ENCODE peak calls at places on chromosomes 6 and 20, in four cellular contexts. One of them, this sample, is unnamed.

GRCh38 chr6:169339025-169339424 is 85.4 kb upstream of the THBS2 start:
- DNase-seq in HCT116: no peak
- DNase-seq in adrenal gland: peak; percentile 24
- DNase-seq in sigmoid colon: no peak
- DNase-seq in this sample: no peak

GRCh38 chr20:3745686-3746173 is 13.2 kb downstream of the HSPA12B start:
- DNase-seq in HCT116: no peak
- DNase-seq in adrenal gland: no peak
- DNase-seq in sigmoid colon: no peak
- DNase-seq in this sample: no peak

GRCh38 chr6:119110601-119111548 is 32.4 kb upstream of the FAM184A start:
- DNase-seq in HCT116: peak; percentile 44
- DNase-seq in adrenal gland: peak; percentile 21
- DNase-seq in sigmoid colon: no peak
- DNase-seq in this sample: peak; percentile 71

GRCh38 chr20:48826064-48826463 is 1.7 kb downstream of the PREX1 start:
- DNase-seq in HCT116: no peak
- DNase-seq in adrenal gland: no peak
- DNase-seq in sigmoid colon: no peak
- DNase-seq in this sample: no peak

GRCh38 chr6:82248233-82248735 is 740 bp upstream of the IBTK start:
- DNase-seq in HCT116: peak; percentile 49
- DNase-seq in adrenal gland: peak; percentile 14
- DNase-seq in sigmoid colon: no peak
- DNase-seq in this sample: peak; percentile 16

GRCh38 chr20:59318201-59318790 is 17.9 kb downstream of the EDN3 start:
- DNase-seq in HCT116: no peak
- DNase-seq in adrenal gland: no peak
- DNase-seq in sigmoid colon: no peak
- DNase-seq in this sample: no peak

GRCh38 chr6:120147218-120147871 is 797.8 kb upstream of the MAN1A1 start:
- DNase-seq in HCT116: no peak
- DNase-seq in adrenal gland: no peak
- DNase-seq in sigmoid colon: no peak
- DNase-seq in this sample: no peak

GRCh38 chr20:1860446-1860845 is 34.8 kb upstream of the SIRPA start:
- DNase-seq in HCT116: no peak
- DNase-seq in adrenal gland: no peak
- DNase-seq in sigmoid colon: no peak
- DNase-seq in this sample: no peak

GRCh38 chr6:373031-373430 is 18.5 kb upstream of the IRF4 start:
- DNase-seq in HCT116: no peak
- DNase-seq in adrenal gland: no peak
- DNase-seq in sigmoid colon: no peak
- DNase-seq in this sample: no peak

GRCh38 chr6:111210074-111210729 is 122.9 kb downstream of the SLC16A10 start:
- DNase-seq in HCT116: peak; percentile 45
- DNase-seq in adrenal gland: peak; percentile 14
- DNase-seq in sigmoid colon: no peak
- DNase-seq in this sample: peak; percentile 57

GRCh38 chr6:132687306-132687705 is 26.5 kb downstream of the VNN1 start:
- DNase-seq in HCT116: peak; percentile 4
- DNase-seq in adrenal gland: no peak
- DNase-seq in sigmoid colon: no peak
- DNase-seq in this sample: no peak

GRCh38 chr6:106082735-106083398 is 3.3 kb upstream of the PRDM1 start:
- DNase-seq in HCT116: no peak
- DNase-seq in adrenal gland: no peak
- DNase-seq in sigmoid colon: no peak
- DNase-seq in this sample: no peak

GRCh38 chr20:3068986-3069900 is 2.2 kb upstream of the OXT start:
- DNase-seq in HCT116: no peak
- DNase-seq in adrenal gland: peak; percentile 82
- DNase-seq in sigmoid colon: no peak
- DNase-seq in this sample: peak; percentile 28

GRCh38 chr6:85405175-85405852 is 44.6 kb upstream of the NT5E start:
- DNase-seq in HCT116: no peak
- DNase-seq in adrenal gland: no peak
- DNase-seq in sigmoid colon: no peak
- DNase-seq in this sample: no peak

GRCh38 chr20:21523398-21523868 is 9.6 kb upstream of the NKX2-2 start:
- DNase-seq in HCT116: no peak
- DNase-seq in adrenal gland: no peak
- DNase-seq in sigmoid colon: no peak
- DNase-seq in this sample: no peak

GRCh38 chr20:38755324-38755910 is 7.2 kb downstream of the ACTR5 start:
- DNase-seq in HCT116: no peak
- DNase-seq in adrenal gland: no peak
- DNase-seq in sigmoid colon: no peak
- DNase-seq in this sample: peak; percentile 79

GRCh38 chr20:47670913-47671312 is 114.4 kb downstream of the SULF2 start:
- DNase-seq in HCT116: no peak
- DNase-seq in adrenal gland: no peak
- DNase-seq in sigmoid colon: no peak
- DNase-seq in this sample: no peak

GRCh38 chr6:93663111-93663510 is 243.8 kb upstream of the EPHA7 start:
- DNase-seq in HCT116: no peak
- DNase-seq in adrenal gland: no peak
- DNase-seq in sigmoid colon: no peak
- DNase-seq in this sample: no peak

GRCh38 chr6:105545206-105545920 is 142.5 kb upstream of the PREP start:
- DNase-seq in HCT116: no peak
- DNase-seq in adrenal gland: no peak
- DNase-seq in sigmoid colon: no peak
- DNase-seq in this sample: no peak

GRCh38 chr6:128580224-128581110 is 60.1 kb upstream of the PTPRK start:
- DNase-seq in HCT116: no peak
- DNase-seq in adrenal gland: no peak
- DNase-seq in sigmoid colon: no peak
- DNase-seq in this sample: no peak

GRCh38 chr6:108275971-108276370 is 15.1 kb upstream of the SNX3 start:
- DNase-seq in HCT116: no peak
- DNase-seq in adrenal gland: no peak
- DNase-seq in sigmoid colon: no peak
- DNase-seq in this sample: no peak

GRCh38 chr6:166343157-166343502 is 785 bp upstream of the SFT2D1 start:
- DNase-seq in HCT116: no peak
- DNase-seq in adrenal gland: no peak
- DNase-seq in sigmoid colon: no peak
- DNase-seq in this sample: no peak

GRCh38 chr6:33578588-33579011 is 1.5 kb downstream of the BAK1 start:
- DNase-seq in HCT116: no peak
- DNase-seq in adrenal gland: no peak
- DNase-seq in sigmoid colon: no peak
- DNase-seq in this sample: peak; percentile 64

GRCh38 chr6:1870902-1871301 is 261.2 kb downstream of the FOXC1 start:
- DNase-seq in HCT116: no peak
- DNase-seq in adrenal gland: no peak
- DNase-seq in sigmoid colon: no peak
- DNase-seq in this sample: no peak

GRCh38 chr20:13996265-13996664 is 949 bp downstream of the MACROD2 start:
- DNase-seq in HCT116: no peak
- DNase-seq in adrenal gland: no peak
- DNase-seq in sigmoid colon: no peak
- DNase-seq in this sample: no peak

GRCh38 chr6:117465691-117466090 is 16.8 kb upstream of the DCBLD1 start:
- DNase-seq in HCT116: no peak
- DNase-seq in adrenal gland: no peak
- DNase-seq in sigmoid colon: no peak
- DNase-seq in this sample: no peak

GRCh38 chr6:38848760-38849159 is 133.6 kb downstream of the DNAH8 start:
- DNase-seq in HCT116: no peak
- DNase-seq in adrenal gland: no peak
- DNase-seq in sigmoid colon: no peak
- DNase-seq in this sample: no peak

GRCh38 chr20:8043687-8044278 is 24.2 kb upstream of the TMX4 start:
- DNase-seq in HCT116: peak; percentile 60
- DNase-seq in adrenal gland: no peak
- DNase-seq in sigmoid colon: no peak
- DNase-seq in this sample: peak; percentile 71

GRCh38 chr20:20712004-20712473 is 405 bp downstream of the RALGAPA2 start:
- DNase-seq in HCT116: no peak
- DNase-seq in adrenal gland: no peak
- DNase-seq in sigmoid colon: no peak
- DNase-seq in this sample: no peak

GRCh38 chr20:35561268-35561667 is 19.4 kb downstream of the ERGIC3 start:
- DNase-seq in HCT116: no peak
- DNase-seq in adrenal gland: no peak
- DNase-seq in sigmoid colon: no peak
- DNase-seq in this sample: peak; percentile 37

GRCh38 chr20:57432874-57433491 is 41.8 kb downstream of the RBM38 start:
- DNase-seq in HCT116: no peak
- DNase-seq in adrenal gland: no peak
- DNase-seq in sigmoid colon: peak; percentile 85
- DNase-seq in this sample: peak; percentile 92

GRCh38 chr20:51376121-51376520 is 166.4 kb downstream of the NFATC2 start:
- DNase-seq in HCT116: no peak
- DNase-seq in adrenal gland: no peak
- DNase-seq in sigmoid colon: no peak
- DNase-seq in this sample: no peak

GRCh38 chr6:73309784-73310502 is 44.1 kb downstream of the DPPA5 start:
- DNase-seq in HCT116: peak; percentile 54
- DNase-seq in adrenal gland: no peak
- DNase-seq in sigmoid colon: peak; percentile 69
- DNase-seq in this sample: peak; percentile 69

GRCh38 chr20:35663813-35664543 is 722 bp downstream of the CPNE1 start:
- DNase-seq in HCT116: peak; percentile 6
- DNase-seq in adrenal gland: peak; percentile 60
- DNase-seq in sigmoid colon: no peak
- DNase-seq in this sample: peak; percentile 65

GRCh38 chr6:35624341-35625070 is 64.2 kb downstream of the FKBP5 start:
- DNase-seq in HCT116: no peak
- DNase-seq in adrenal gland: no peak
- DNase-seq in sigmoid colon: no peak
- DNase-seq in this sample: peak; percentile 24

GRCh38 chr6:163376167-163376566 is 38.4 kb upstream of the QKI start:
- DNase-seq in HCT116: no peak
- DNase-seq in adrenal gland: no peak
- DNase-seq in sigmoid colon: no peak
- DNase-seq in this sample: no peak

GRCh38 chr20:41176711-41177552 is 39.6 kb downstream of the PLCG1 start:
- DNase-seq in HCT116: no peak
- DNase-seq in adrenal gland: no peak
- DNase-seq in sigmoid colon: no peak
- DNase-seq in this sample: no peak

GRCh38 chr6:1729752-1730140 is 120.0 kb downstream of the FOXC1 start:
- DNase-seq in HCT116: no peak
- DNase-seq in adrenal gland: no peak
- DNase-seq in sigmoid colon: no peak
- DNase-seq in this sample: no peak

GRCh38 chr20:2658414-2659354 is 5.3 kb downstream of the IDH3B start:
- DNase-seq in HCT116: no peak
- DNase-seq in adrenal gland: no peak
- DNase-seq in sigmoid colon: no peak
- DNase-seq in this sample: no peak

DNA sequence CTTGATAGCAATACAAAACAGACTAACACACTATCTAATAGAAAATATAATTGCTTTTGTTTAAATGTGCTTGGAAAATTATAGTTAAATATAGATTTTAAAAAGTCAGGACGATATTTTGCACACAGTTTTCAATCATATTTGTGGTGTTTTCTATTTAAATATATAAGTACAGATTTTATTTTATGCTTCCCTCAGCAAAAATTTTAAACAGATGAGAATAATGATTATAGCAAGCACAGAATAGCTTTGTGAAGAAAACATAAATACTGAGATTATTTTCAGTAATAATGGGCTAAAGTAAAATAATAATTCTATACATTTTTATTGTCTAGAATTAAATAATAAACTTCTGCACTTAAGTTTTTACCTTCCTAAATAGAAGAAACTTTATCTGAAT is 809.4 kb downstream of the PHF3 start:
- DNase-seq in HCT116: no peak
- DNase-seq in adrenal gland: no peak
- DNase-seq in sigmoid colon: no peak
- DNase-seq in this sample: no peak
- TF ChIP-seq CTCF in HCT116: no peak
- TF ChIP-seq CTCF in adrenal gland: no peak
- TF ChIP-seq CTCF in sigmoid colon: no peak
- TF ChIP-seq CTCF in this sample: no peak

GRCh38 chr6:52503853-52504777 is 72.7 kb downstream of the TRAM2 start:
- DNase-seq in HCT116: peak; percentile 94
- DNase-seq in adrenal gland: peak; percentile 71
- DNase-seq in sigmoid colon: peak; percentile 83
- DNase-seq in this sample: no peak

GRCh38 chr6:52503344-52503747 is 73.5 kb downstream of the TRAM2 start:
- DNase-seq in HCT116: no peak
- DNase-seq in adrenal gland: no peak
- DNase-seq in sigmoid colon: no peak
- DNase-seq in this sample: no peak

GRCh38 chr6:52506502-52506875 is 70.4 kb downstream of the TRAM2 start:
- DNase-seq in HCT116: no peak
- DNase-seq in adrenal gland: no peak
- DNase-seq in sigmoid colon: no peak
- DNase-seq in this sample: no peak

GRCh38 chr6:52505726-52506501 is 70.9 kb downstream of the TRAM2 start:
- DNase-seq in HCT116: no peak
- DNase-seq in adrenal gland: no peak
- DNase-seq in sigmoid colon: no peak
- DNase-seq in this sample: no peak

GRCh38 chr6:52504778-52505127 is 72.1 kb downstream of the TRAM2 start:
- DNase-seq in HCT116: no peak
- DNase-seq in adrenal gland: no peak
- DNase-seq in sigmoid colon: no peak
- DNase-seq in this sample: no peak
- H3K36me3 ChIP-seq in HCT116: peaks cover 3% of the 10 kb centered on the region
- H3K36me3 ChIP-seq in adrenal gland: peaks cover 34% of the 10 kb centered on the region
- H3K36me3 ChIP-seq in sigmoid colon: peaks cover 18% of the 10 kb centered on the region
- H3K36me3 ChIP-seq in this sample: peaks cover 52% of the 10 kb centered on the region

DNA sequence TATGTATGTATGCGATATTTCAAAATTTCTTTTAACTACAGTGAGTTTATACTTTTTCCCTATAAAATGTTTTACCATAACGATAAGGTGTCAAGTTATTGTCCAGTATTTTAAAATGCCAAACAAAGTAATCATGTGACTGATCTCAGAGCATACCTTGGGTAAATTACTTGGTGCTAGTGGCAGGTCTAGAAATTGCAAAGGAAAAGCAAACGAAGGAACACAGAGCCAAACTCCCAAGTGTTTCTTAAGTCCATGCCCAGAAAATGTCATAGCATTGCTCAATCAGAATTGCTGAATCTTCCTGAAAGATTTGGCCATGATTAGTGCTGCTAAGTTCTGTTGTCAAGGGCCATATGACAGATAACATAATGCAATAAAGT is 77.5 kb downstream of the CAP2 start:
- DNase-seq in HCT116: no peak
- DNase-seq in adrenal gland: no peak
- DNase-seq in sigmoid colon: no peak
- DNase-seq in this sample: no peak
- TF ChIP-seq CTCF in HCT116: no peak
- TF ChIP-seq CTCF in adrenal gland: peak; percentile 45
- TF ChIP-seq CTCF in sigmoid colon: peak; percentile 22
- TF ChIP-seq CTCF in this sample: no peak

GRCh38 chr6:90548001-90548400 is 38.9 kb downstream of the MAP3K7 start:
- DNase-seq in HCT116: no peak
- DNase-seq in adrenal gland: no peak
- DNase-seq in sigmoid colon: no peak
- DNase-seq in this sample: no peak
- H3K36me3 ChIP-seq in HCT116: peaks cover 35% of the 10 kb centered on the region
- H3K36me3 ChIP-seq in adrenal gland: peaks cover 68% of the 10 kb centered on the region
- H3K36me3 ChIP-seq in sigmoid colon: peaks cover 39% of the 10 kb centered on the region
- H3K36me3 ChIP-seq in this sample: no peaks in the 10 kb centered on the region

GRCh38 chr6:44253307-44254101 is 3.8 kb downstream of the SLC35B2 start:
- DNase-seq in HCT116: no peak
- DNase-seq in adrenal gland: no peak
- DNase-seq in sigmoid colon: no peak
- DNase-seq in this sample: peak; percentile 39
- TF ChIP-seq CTCF in HCT116: peak; percentile 60
- TF ChIP-seq CTCF in adrenal gland: peak; percentile 39
- TF ChIP-seq CTCF in sigmoid colon: no peak
- TF ChIP-seq CTCF in this sample: peak; percentile 49

This sample was measured in MM.1S.